ENCODE peak calls at places on chromosomes 6 and 20, in seven cellular contexts. V is H1, X is HepG2, G is SK-N-SH, Y is GM12891, B is K562, W is GM12878. P is an unnamed sample.

GRCh38 chr20:21981179-21981578 is 275.7 kb downstream of the PAX1 start:
- DNase-seq in V (no peak), X (no peak), G (no peak), Y (no peak), B (no peak), W (no peak), P (no peak)

GRCh38 chr6:129281173-129281796 is 398.3 kb downstream of the LAMA2 start:
- DNase-seq in V (no peak), X (no peak), G (no peak), Y (no peak), B (no peak), W (no peak), P (no peak)

GRCh38 chr20:48257833-48258232 is 472.6 kb upstream of the SULF2 start:
- DNase-seq in V (no peak), X (no peak), G (no peak), Y (no peak), B (no peak), W (no peak), P (no peak)

GRCh38 chr6:19032486-19033295 is 645.5 kb downstream of the RNF144B start:
- DNase-seq in V (no peak), X (no peak), G (no peak), Y (no peak), B (no peak), W (no peak), P (no peak)

GRCh38 chr6:159908940-159909339 is 18.2 kb downstream of the MAS1 start:
- DNase-seq in V (no peak), X (no peak), G (no peak), Y (no peak), B (no peak), W (no peak), P (no peak)

GRCh38 chr20:52410746-52411317 is 219.3 kb upstream of the ZFP64 start:
- DNase-seq in V (no peak), X (no peak), G (no peak), Y (no peak), B (no peak), W (no peak), P (no peak)

GRCh38 chr20:59772931-59773913 is 160.2 kb downstream of the SYCP2 start:
- DNase-seq in V (no peak), X (no peak), G (no peak), Y (no peak), B (no peak), W (no peak), P (no peak)

GRCh38 chr6:132161283-132161682 is 210.1 kb upstream of the CCN2 start:
- DNase-seq in V (no peak), X (peak), G (no peak), Y (no peak), B (no peak), W (no peak), P (no peak)

GRCh38 chr6:50978631-50979030 is 160.0 kb downstream of the TFAP2B start:
- DNase-seq in V (no peak), X (no peak), G (no peak), Y (no peak), B (no peak), W (no peak), P (no peak)

GRCh38 chr20:44650777-44651493 is 564 bp downstream of the ADA start:
- DNase-seq in V (no peak), X (no peak), G (no peak), Y (no peak), B (no peak), W (no peak), P (no peak)

GRCh38 chr6:16677458-16677857 is 83.8 kb downstream of the ATXN1 start:
- DNase-seq in V (no peak), X (no peak), G (no peak), Y (no peak), B (no peak), W (no peak), P (no peak)

GRCh38 chr6:41571066-41571780 is 25.0 kb downstream of the FOXP4 start:
- DNase-seq in V (no peak), X (no peak), G (no peak), Y (no peak), B (no peak), W (no peak), P (no peak)

GRCh38 chr6:8064638-8065518 is 689 bp upstream of the BLOC1S5 start:
- DNase-seq in V (no peak), X (peak), G (no peak), Y (no peak), B (peak), W (no peak), P (no peak)

GRCh38 chr6:167325766-167326165 is 880 bp downstream of the TTLL2 start:
- DNase-seq in V (no peak), X (no peak), G (no peak), Y (no peak), B (no peak), W (no peak), P (no peak)

GRCh38 chr6:133568970-133569889 is 319.7 kb upstream of the TCF21 start:
- DNase-seq in V (no peak), X (peak), G (peak), Y (no peak), B (peak), W (no peak), P (no peak)

GRCh38 chr6:162631546-162631945 is 96.0 kb downstream of the PRKN start:
- DNase-seq in V (no peak), X (no peak), G (no peak), Y (no peak), B (no peak), W (no peak), P (no peak)

GRCh38 chr6:117288083-117288715 is 22.8 kb downstream of the VGLL2 start:
- DNase-seq in V (no peak), X (no peak), G (no peak), Y (no peak), B (no peak), W (no peak), P (no peak)

GRCh38 chr20:9467995-9468394 is 46.4 kb upstream of the LAMP5 start:
- DNase-seq in V (no peak), X (peak), G (peak), Y (no peak), B (peak), W (no peak), P (no peak)

GRCh38 chr6:89977808-89978748 is 83.8 kb downstream of the GJA10 start:
- DNase-seq in V (no peak), X (no peak), G (peak), Y (no peak), B (peak), W (no peak), P (no peak)

GRCh38 chr20:23094213-23094896 is 8.2 kb upstream of the CD93 start:
- DNase-seq in V (no peak), X (no peak), G (no peak), Y (no peak), B (no peak), W (no peak), P (no peak)
- TF ChIP-seq TAF1 in V (no peak), X (no peak), G (no peak), Y (no peak), B (no peak), W (no peak), P (no peak)

GRCh38 chr20:34302312-34302722 is 838 bp downstream of the AHCY start:
- DNase-seq in V (no peak), X (peak), G (no peak), Y (no peak), B (peak), W (no peak), P (no peak)

GRCh38 chr20:34302723-34303528 is at the start of gene AHCY:
- DNase-seq in V (peak), X (peak), G (peak), Y (peak), B (peak), W (peak), P (peak)

GRCh38 chr20:34301587-34302311 is 1.4 kb downstream of the AHCY start:
- DNase-seq in V (no peak), X (no peak), G (no peak), Y (no peak), B (peak), W (no peak), P (no peak)

GRCh38 chr20:34299925-34300806 is 3.0 kb downstream of the AHCY start:
- DNase-seq in V (no peak), X (peak), G (no peak), Y (no peak), B (peak), W (no peak), P (no peak)

DNA sequence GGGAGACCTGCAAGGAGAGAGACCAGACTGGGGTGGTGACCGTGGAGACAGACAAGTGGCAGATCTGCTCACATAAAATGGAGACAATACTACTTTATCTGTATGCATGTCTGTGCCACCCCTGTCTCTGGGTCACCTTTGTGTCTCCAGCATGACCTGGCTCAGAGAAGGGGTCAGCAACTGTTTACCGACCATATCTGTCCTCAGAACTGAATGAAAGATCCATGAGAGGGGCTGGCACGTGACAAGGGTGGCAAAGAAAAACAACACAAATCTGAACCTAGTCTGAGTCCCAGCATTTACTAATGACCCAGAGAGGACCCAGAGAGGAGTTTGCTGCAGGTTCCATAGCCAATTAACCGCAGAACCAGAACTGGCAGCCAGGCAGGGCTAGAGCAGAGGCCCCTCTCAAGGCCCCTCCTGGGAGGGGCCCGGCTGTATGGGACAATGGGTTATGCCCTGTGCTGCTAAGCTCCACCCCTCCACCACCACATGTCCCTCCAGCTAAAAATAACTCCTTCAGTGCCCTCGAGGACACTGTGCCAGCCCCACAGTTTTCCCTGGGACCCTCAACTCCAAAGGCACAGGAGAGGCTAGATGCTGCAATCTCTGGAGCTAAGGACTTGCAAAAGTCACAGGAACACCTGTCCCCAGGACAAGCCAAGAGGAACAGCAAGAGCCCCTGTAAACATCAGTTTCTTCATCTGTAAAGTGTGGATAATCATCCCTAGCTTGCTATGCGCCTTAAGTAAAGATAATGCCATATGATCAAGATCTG is 2.2 kb downstream of the AHCY start:
- DNase-seq in V (no peak), X (peak), G (no peak), Y (no peak), B (no peak), W (no peak), P (no peak)
- TF ChIP-seq TAF1 in V (no peak), X (no peak), G (no peak), Y (no peak), B (no peak), W (no peak), P (no peak)

GRCh38 chr6:96721227-96721626 is 116.0 kb downstream of the GPR63 start:
- DNase-seq in V (no peak), X (no peak), G (no peak), Y (no peak), B (no peak), W (no peak), P (no peak)

DNA sequence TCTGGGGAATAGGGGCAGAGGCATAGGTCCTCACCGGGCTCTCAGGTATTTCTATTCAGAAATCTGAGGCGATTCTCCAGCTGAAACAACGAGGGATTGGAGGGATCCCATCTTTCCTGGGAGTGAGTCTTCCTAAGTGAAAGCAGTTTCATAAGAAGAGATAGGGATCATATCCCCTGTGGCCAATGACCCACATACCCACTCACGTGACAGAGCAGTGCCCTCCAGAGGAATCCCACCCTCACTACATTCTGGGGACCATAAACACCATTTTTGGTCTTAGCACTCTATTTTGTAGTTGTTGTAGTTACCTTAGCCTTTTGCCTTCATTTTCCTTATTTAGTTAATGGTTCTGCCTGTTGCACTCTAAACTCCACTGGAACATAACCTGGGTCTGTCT is 121.1 kb downstream of the GPR63 start:
- DNase-seq in V (no peak), X (no peak), G (peak), Y (no peak), B (no peak), W (no peak), P (no peak)
- TF ChIP-seq TAF1 in V (no peak), X (no peak), G (no peak), Y (no peak), B (no peak), W (no peak), P (no peak)

DNA sequence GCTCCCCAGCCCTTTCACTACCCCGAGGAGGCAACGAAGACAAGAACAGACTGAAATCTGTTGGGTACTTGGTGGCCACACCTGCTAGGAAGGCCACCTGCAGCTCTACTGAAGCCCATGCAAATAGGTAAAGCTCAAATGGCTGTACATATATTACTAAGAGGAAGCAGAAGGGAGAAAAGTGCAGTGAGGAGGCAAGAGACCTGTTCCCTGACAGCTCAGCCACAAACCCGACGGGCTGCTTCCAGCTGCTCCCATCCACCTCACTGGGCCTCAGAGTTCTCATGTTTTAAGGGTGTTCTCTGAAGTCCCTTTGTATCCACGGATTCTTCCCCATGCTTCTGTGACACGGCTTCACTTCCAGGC is 24.6 kb downstream of the TRAM2 start:
- DNase-seq in V (no peak), X (no peak), G (no peak), Y (no peak), B (no peak), W (no peak), P (no peak)
- TF ChIP-seq TAF1 in V (no peak), X (no peak), G (no peak), Y (no peak), B (no peak), W (no peak), P (no peak)

GRCh38 chr6:114712129-114712662 is 369.4 kb upstream of the HS3ST5 start:
- DNase-seq in V (no peak), X (no peak), G (no peak), Y (no peak), B (no peak), W (no peak), P (no peak)

DNA sequence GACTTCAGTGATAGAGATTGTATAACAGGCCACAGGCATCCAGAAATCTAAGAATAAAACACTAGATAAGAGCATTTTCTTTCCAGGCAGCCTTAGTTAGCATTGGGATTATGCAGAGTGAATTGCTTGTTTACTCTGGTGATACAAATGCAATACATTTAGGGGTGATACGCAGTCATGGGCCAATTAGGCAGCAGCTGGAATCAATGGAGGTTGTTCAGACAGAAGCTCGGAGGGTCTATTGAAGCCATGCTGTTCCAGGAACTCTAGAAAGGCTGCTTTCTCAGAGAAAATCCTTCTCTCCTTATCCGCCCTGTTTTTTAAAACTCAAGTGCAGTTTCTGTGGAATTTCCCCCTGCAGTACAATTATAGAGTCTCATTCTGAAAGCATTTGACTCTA is 364.3 kb upstream of the HS3ST5 start:
- DNase-seq in V (no peak), X (no peak), G (no peak), Y (no peak), B (no peak), W (no peak), P (no peak)
- TF ChIP-seq TAF1 in V (no peak), X (no peak), G (no peak), Y (no peak), B (no peak), W (no peak), P (no peak)

P was measured in GM12892.